ENCODE peak calls at places on chromosomes 16 and 17, in ten cellular contexts. C, Z, J, A, S, U, O, M, I and Y are unnamed samples.
A peak's percentile ranks its signal among the peaks of the same experiment; 100 is the strongest.

GRCh38 chr16:87499189-87499486 is 6.3 kb upstream of the ZCCHC14 start:
- DNase-seq in A (no peak), M (no peak), I (no peak), J (peak; percentile 86), S (peak; percentile 33), Z (no peak), C (peak; percentile 45), U (no peak), O (no peak), Y (no peak)

GRCh38 chr17:42303694-42304093 is 15.4 kb downstream of the STAT5A start:
- DNase-seq in S (no peak), U (no peak), O (no peak), J (no peak), Z (no peak), M (no peak), I (no peak), A (no peak), C (no peak), Y (no peak)

GRCh38 chr16:29729116-29729521 is 16.7 kb downstream of the C16orf54 start:
- DNase-seq in S (peak; percentile 74), U (no peak), I (no peak), A (no peak), Z (peak; percentile 67), J (peak; percentile 41), C (peak; percentile 19), M (no peak), O (no peak), Y (no peak)

GRCh38 chr17:57442914-57443571 is 186.7 kb downstream of the MSI2 start:
- DNase-seq in M (no peak), I (peak; percentile 83), J (peak; percentile 82), Z (no peak), U (peak; percentile 59), A (peak; percentile 30), C (no peak), O (peak; percentile 47), S (no peak), Y (no peak)

GRCh38 chr16:28042856-28043255 is 20.7 kb downstream of the GSG1L start:
- DNase-seq in A (no peak), S (no peak), Z (no peak), O (no peak), U (no peak), I (no peak), J (peak; percentile 72), C (no peak), M (no peak), Y (no peak)

GRCh38 chr17:78629436-78629995 is 52.3 kb upstream of the DNAH17 start:
- DNase-seq in M (no peak), O (no peak), I (no peak), U (no peak), Z (no peak), J (no peak), C (no peak), S (no peak), A (no peak), Y (no peak)

GRCh38 chr17:18004345-18004744 is 31.7 kb downstream of the DRC3 start:
- DNase-seq in J (no peak), S (no peak), M (no peak), Z (no peak), I (no peak), O (no peak), U (no peak), C (no peak), A (no peak), Y (no peak)

GRCh38 chr16:11430601-11431317 is 85.5 kb downstream of the RMI2 start:
- DNase-seq in M (no peak), J (no peak), Z (no peak), U (no peak), A (no peak), O (no peak), I (no peak), S (no peak), C (no peak), Y (no peak)

GRCh38 chr16:49452108-49452507 is 78.5 kb downstream of the C16orf78 start:
- DNase-seq in A (no peak), M (no peak), U (no peak), I (no peak), O (no peak), Z (no peak), C (no peak), S (no peak), J (no peak), Y (no peak)

GRCh38 chr16:83808573-83809014 is 816 bp downstream of the HSBP1 start:
- DNase-seq in I (no peak), O (no peak), U (no peak), S (no peak), M (no peak), J (no peak), A (no peak), Z (no peak), C (no peak), Y (no peak)

GRCh38 chr17:10172241-10172741 is 26.1 kb downstream of the GAS7 start:
- DNase-seq in A (no peak), S (peak; percentile 47), C (no peak), M (no peak), O (no peak), I (no peak), U (no peak), J (no peak), Z (no peak), Y (no peak)